ENCODE peak calls at places on chromosomes 11 and 22, in four cellular contexts. A is colonic mucosa, P is left lung, B is heart right ventricle. L is an unnamed sample.

GRCh38 chr11:64727131-64727530 is 4.1 kb upstream of the NRXN2 start:
- DNase-seq in A (no peak), B (no peak), P (no peak), L (no peak)

GRCh38 chr22:45064313-45065268 is 54.8 kb upstream of the PHF21B start:
- DNase-seq in P (no peak), A (no peak), B (no peak), L (peak; percentile 59)

GRCh38 chr22:45871721-45872120 is 105.2 kb downstream of the WNT7B start:
- DNase-seq in B (no peak), A (no peak), P (no peak), L (no peak)

GRCh38 chr11:19352072-19352735 is 111.5 kb upstream of the E2F8 start:
- DNase-seq in B (no peak), A (no peak), P (no peak), L (no peak)

GRCh38 chr22:29071261-29072045 is 1.4 kb upstream of the KREMEN1 start:
- DNase-seq in P (peak; percentile 89), B (no peak), A (peak; percentile 78), L (no peak)

GRCh38 chr11:130146797-130147196 is 12.8 kb upstream of the ST14 start:
- DNase-seq in P (no peak), A (peak; percentile 64), B (peak; percentile 47), L (no peak)

GRCh38 chr11:116928845-116929244 is 91.4 kb upstream of the APOA1 start:
- DNase-seq in B (no peak), A (no peak), P (no peak), L (no peak)

GRCh38 chr11:71453911-71454304 is 905 bp downstream of the NADSYN1 start:
- DNase-seq in B (no peak), A (no peak), P (no peak), L (no peak)

GRCh38 chr11:2142762-2143202 is 3.6 kb upstream of the IGF2 start:
- DNase-seq in P (peak; percentile 5), B (no peak), A (no peak), L (no peak)

GRCh38 chr11:76152741-76153608 is 53.3 kb downstream of the WNT11 start:
- DNase-seq in P (peak; percentile 57), B (no peak), A (no peak), L (no peak)

GRCh38 chr11:68145120-68145866 is 24.1 kb upstream of the CHKA start:
- DNase-seq in P (peak; percentile 51), B (no peak), A (no peak), L (no peak)

GRCh38 chr11:124920870-124921609 is 2.0 kb downstream of the HEPN1 start:
- DNase-seq in P (peak; percentile 89), B (peak; percentile 86), A (peak; percentile 60), L (no peak)

GRCh38 chr22:50731811-50732624 is 6.0 kb upstream of the ACR start:
- DNase-seq in A (peak; percentile 36), B (peak; percentile 22), P (peak; percentile 76), L (no peak)

GRCh38 chr22:43845981-43846380 is 16.3 kb downstream of the SULT4A1 start:
- DNase-seq in B (no peak), A (no peak), P (no peak), L (no peak)

GRCh38 chr11:109680127-109680526 is 258.1 kb downstream of the C11orf87 start:
- DNase-seq in P (no peak), B (no peak), A (no peak), L (no peak)

GRCh38 chr11:617248-617911 is 1.6 kb upstream of the IRF7 start:
- DNase-seq in B (no peak), P (no peak), A (no peak), L (no peak)

GRCh38 chr11:125091247-125091876 is 20.1 kb downstream of the TMEM218 start:
- DNase-seq in A (peak; percentile 16), P (no peak), B (peak; percentile 42), L (no peak)

GRCh38 chr11:120403966-120404365 is 67.8 kb downstream of the ARHGEF12 start:
- DNase-seq in P (no peak), B (no peak), A (no peak), L (no peak)

GRCh38 chr22:16824718-16825687 is at the start of gene XKR3:
- DNase-seq in P (no peak), B (no peak), A (no peak), L (no peak)

GRCh38 chr11:123519055-123519796 is 89.2 kb downstream of the GRAMD1B start:
- DNase-seq in B (no peak), A (no peak), P (no peak), L (no peak)

GRCh38 chr11:46345131-46345597 is 2.1 kb upstream of the DGKZ start:
- DNase-seq in B (peak; percentile 77), A (no peak), P (peak; percentile 91), L (no peak)

GRCh38 chr11:40129276-40129675 is 1330.2 kb downstream of the LRRC4C start:
- DNase-seq in A (no peak), P (no peak), B (no peak), L (no peak)
- TF ChIP-seq CTCF in A (no peak), P (no peak), B (peak; percentile 28), L (no peak)

DNA sequence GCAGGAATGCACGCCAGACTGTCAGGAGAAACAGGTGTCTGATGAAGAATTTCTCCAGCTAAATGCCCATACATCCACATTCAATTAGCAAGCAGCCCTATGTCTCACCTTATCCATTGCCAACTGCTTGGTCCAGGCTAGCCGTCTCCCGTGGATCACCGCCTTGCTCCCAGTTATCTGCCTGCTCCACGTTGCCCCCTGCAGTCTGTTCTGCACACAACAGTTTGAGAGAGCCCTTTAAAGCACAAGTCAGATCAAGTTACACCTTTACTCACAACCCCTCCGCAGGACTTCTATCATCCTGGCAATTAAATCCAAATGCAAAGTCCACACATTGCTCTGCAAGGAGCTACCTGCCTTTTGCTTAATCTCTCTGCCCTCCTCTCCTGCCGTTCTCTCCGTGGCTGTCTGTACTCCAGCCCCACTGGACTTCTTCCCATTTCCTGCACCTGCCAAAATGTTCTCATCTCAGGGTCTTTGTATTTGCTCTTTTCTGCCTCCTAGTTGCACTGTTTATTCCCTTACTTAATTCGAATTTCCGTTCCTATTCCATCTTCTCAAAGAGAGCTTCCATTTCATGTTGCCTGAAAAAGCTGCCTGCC is 185.3 kb upstream of the LARGE1 start:
- DNase-seq in A (peak; percentile 73), B (peak; percentile 43), P (no peak), L (no peak)
- TF ChIP-seq CTCF in A (peak; percentile 47), B (peak; percentile 74), P (peak; percentile 51), L (no peak)

GRCh38 chr11:127490896-127491295 is 490.3 kb upstream of the KIRREL3 start:
- DNase-seq in A (no peak), P (no peak), B (no peak), L (no peak)

GRCh38 chr11:127496165-127496564 is 495.6 kb upstream of the KIRREL3 start:
- DNase-seq in A (no peak), B (no peak), P (no peak), L (no peak)

GRCh38 chr11:127491589-127491988 is 491.0 kb upstream of the KIRREL3 start:
- DNase-seq in P (no peak), A (no peak), B (no peak), L (no peak)

GRCh38 chr11:127492025-127492424 is 491.5 kb upstream of the KIRREL3 start:
- DNase-seq in P (no peak), A (no peak), B (no peak), L (no peak)

GRCh38 chr11:127493330-127493729 is 492.8 kb upstream of the KIRREL3 start:
- DNase-seq in B (no peak), P (no peak), A (no peak), L (no peak)
- TF ChIP-seq CTCF in B (peak; percentile 47), P (no peak), A (peak; percentile 10), L (peak; percentile 50)

GRCh38 chr11:13145461-13145860 is 132.1 kb upstream of the BMAL1 start:
- DNase-seq in A (no peak), B (no peak), P (no peak), L (no peak)

GRCh38 chr11:13152736-13153541 is 124.7 kb upstream of the BMAL1 start:
- DNase-seq in A (no peak), P (no peak), B (no peak), L (no peak)

GRCh38 chr11:13149991-13150390 is 127.6 kb upstream of the BMAL1 start:
- DNase-seq in P (no peak), A (no peak), B (no peak), L (no peak)

GRCh38 chr11:13152264-13152663 is 125.3 kb upstream of the BMAL1 start:
- DNase-seq in A (no peak), P (no peak), B (no peak), L (no peak)

GRCh38 chr11:13150487-13150886 is 127.1 kb upstream of the BMAL1 start:
- DNase-seq in P (no peak), B (no peak), A (no peak), L (no peak)
- TF ChIP-seq CTCF in P (no peak), B (no peak), A (no peak), L (no peak)

GRCh38 chr22:21778705-21779363 is 43.2 kb upstream of the YPEL1 start:
- DNase-seq in B (no peak), A (no peak), P (no peak), L (peak; percentile 19)

GRCh38 chr22:21780259-21780658 is 44.7 kb upstream of the YPEL1 start:
- DNase-seq in A (no peak), B (no peak), P (no peak), L (no peak)

GRCh38 chr22:21771631-21771976 is 36.0 kb upstream of the YPEL1 start:
- DNase-seq in P (no peak), B (no peak), A (no peak), L (no peak)

GRCh38 chr22:21779444-21779843 is 43.9 kb upstream of the YPEL1 start:
- DNase-seq in B (no peak), P (no peak), A (no peak), L (no peak)

DNA sequence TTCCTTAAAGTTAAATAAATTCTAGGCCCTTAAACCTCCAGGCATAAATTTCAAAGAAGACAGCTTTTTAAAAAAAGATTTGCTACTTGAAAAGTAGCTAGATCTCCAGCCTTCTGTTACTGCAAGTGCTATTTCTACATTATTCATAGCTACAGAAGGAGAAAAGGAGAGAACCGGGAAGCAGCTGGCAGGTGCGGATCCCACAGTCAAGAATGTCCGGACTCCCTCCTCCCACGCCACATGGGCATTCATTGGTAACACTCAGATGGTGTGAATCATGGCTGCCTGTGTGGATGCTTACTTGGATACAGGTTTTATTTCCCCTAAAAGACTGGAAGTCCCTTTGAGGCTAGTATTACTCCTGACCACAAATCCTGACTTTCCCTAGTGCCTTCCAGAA is 39.5 kb upstream of the YPEL1 start:
- DNase-seq in P (no peak), A (no peak), B (no peak), L (no peak)
- TF ChIP-seq CTCF in P (no peak), A (no peak), B (no peak), L (no peak)

DNA sequence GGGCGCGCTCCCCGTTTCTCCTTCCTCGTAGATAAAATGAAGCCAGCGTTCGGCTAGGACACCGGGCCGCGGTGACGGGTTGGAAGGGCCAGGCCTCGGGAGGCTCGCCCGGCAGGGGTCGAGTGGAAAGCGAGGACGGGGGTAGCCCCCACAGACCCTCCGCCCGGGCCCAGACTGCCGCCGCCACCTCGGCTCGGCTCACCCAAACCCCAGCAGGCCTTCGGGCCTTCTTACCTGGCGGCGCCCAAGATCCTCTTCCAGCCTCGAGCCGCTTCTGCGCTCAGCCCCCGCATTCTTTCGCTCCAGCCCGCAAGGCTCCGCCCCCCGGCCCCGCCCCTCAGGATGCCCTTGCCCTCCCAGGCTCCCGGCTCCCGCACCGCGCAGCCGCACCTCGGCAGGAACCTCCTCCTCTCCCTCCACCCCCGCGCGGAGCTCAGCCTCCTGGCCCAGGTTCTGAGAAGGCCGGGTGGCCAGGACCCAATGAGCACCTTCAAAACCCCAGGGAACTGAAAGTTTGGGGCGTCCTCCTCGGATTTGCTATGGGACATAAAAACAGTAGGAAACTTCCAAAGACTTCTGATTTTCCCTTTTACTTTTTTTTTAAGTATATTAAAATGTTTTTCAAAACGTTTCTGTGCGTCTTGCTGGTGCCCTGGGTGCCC is at the start of gene CD59:
- DNase-seq in A (peak; percentile 98), B (peak; percentile 98), P (peak; percentile 100), L (peak; percentile 57)
- TF ChIP-seq CTCF in A (no peak), B (no peak), P (no peak), L (peak; percentile 1)

L was measured in BJ.